ENCODE peak calls at places on chromosome 10, in five cellular contexts. U, Q, R, B and E are unnamed samples.

GRCh38 chr10:44982114-44982460 is 3.5 kb upstream of the DEPP1 start:
- DNase-seq in B (no peak), R (no peak), Q (no peak), U (no peak), E (no peak)

GRCh38 chr10:69375307-69376151 is 41.2 kb downstream of the TACR2 start:
- DNase-seq in B (no peak), U (peak), Q (no peak), R (peak), E (peak)

GRCh38 chr10:72097448-72098300 is 9.3 kb upstream of the SPOCK2 start:
- DNase-seq in R (no peak), U (no peak), B (peak), Q (peak), E (no peak)

GRCh38 chr10:112250555-112250954 is 32.6 kb upstream of the TECTB start:
- DNase-seq in B (peak), Q (peak), R (no peak), U (no peak), E (no peak)

GRCh38 chr10:102040305-102040704 is 15.7 kb downstream of the ARMH3 start:
- DNase-seq in R (no peak), B (peak), Q (peak), U (no peak), E (no peak)

GRCh38 chr10:53624722-53625121 is 852.1 kb upstream of the MBL2 start:
- DNase-seq in U (no peak), Q (no peak), B (no peak), R (no peak), E (no peak)

GRCh38 chr10:124278356-124278755 is 140.4 kb downstream of the OAT start:
- DNase-seq in R (no peak), Q (no peak), U (no peak), B (no peak), E (no peak)

GRCh38 chr10:86368987-86369386 is 2.4 kb upstream of the GRID1 start:
- DNase-seq in B (no peak), U (no peak), Q (no peak), R (no peak), E (peak)

GRCh38 chr10:47379445-47379785 is 4.7 kb downstream of the ZNF488 start:
- DNase-seq in R (no peak), B (no peak), U (no peak), Q (no peak), E (no peak)

GRCh38 chr10:122044045-122044661 is 55.2 kb downstream of the TACC2 start:
- DNase-seq in R (no peak), U (peak), B (no peak), Q (peak), E (no peak)

GRCh38 chr10:69057261-69057950 is 30.5 kb upstream of the SRGN start:
- DNase-seq in Q (no peak), B (no peak), R (no peak), U (no peak), E (peak)

GRCh38 chr10:33336606-33337334 is 2.3 kb upstream of the NRP1 start:
- DNase-seq in R (no peak), B (no peak), Q (no peak), U (peak), E (peak)

GRCh38 chr10:121310151-121310711 is 288.0 kb downstream of the FGFR2 start:
- DNase-seq in Q (no peak), R (no peak), B (no peak), U (peak), E (no peak)

GRCh38 chr10:11440250-11441150 is 170.9 kb downstream of the USP6NL start:
- DNase-seq in Q (no peak), B (no peak), R (no peak), U (no peak), E (peak)

GRCh38 chr10:51156913-51157312 is 82.6 kb downstream of the PRKG1 start:
- DNase-seq in R (no peak), B (no peak), Q (peak), U (no peak), E (no peak)

GRCh38 chr10:95789928-95790327 is 34.0 kb downstream of the ENTPD1 start:
- DNase-seq in R (no peak), U (no peak), B (peak), Q (no peak), E (no peak)

GRCh38 chr10:48253970-48254657 is 20.4 kb downstream of the FRMPD2 start:
- DNase-seq in Q (no peak), B (peak), U (no peak), R (no peak), E (no peak)

GRCh38 chr10:97578171-97578844 is 5.7 kb downstream of the ANKRD2 start:
- DNase-seq in U (no peak), Q (no peak), B (no peak), R (no peak), E (no peak)

GRCh38 chr10:28560617-28561016 is 27.7 kb downstream of the WAC start:
- DNase-seq in Q (no peak), B (no peak), R (no peak), U (no peak), E (no peak)

GRCh38 chr10:125006188-125006680 is 64.3 kb downstream of the ZRANB1 start:
- DNase-seq in B (no peak), U (no peak), Q (peak), R (no peak), E (no peak)

GRCh38 chr10:48237225-48237855 is 37.2 kb downstream of the FRMPD2 start:
- DNase-seq in R (no peak), Q (no peak), U (no peak), B (no peak), E (peak)

GRCh38 chr10:83545901-83546391 is 593.4 kb upstream of the GHITM start:
- DNase-seq in B (no peak), R (no peak), Q (no peak), U (peak), E (no peak)

GRCh38 chr10:34731885-34732701 is 83.0 kb downstream of the PARD3 start:
- DNase-seq in U (no peak), R (no peak), Q (peak), B (peak), E (no peak)

GRCh38 chr10:101080933-101081546 is 19.3 kb downstream of the KAZALD1 start:
- DNase-seq in U (peak), R (no peak), B (peak), Q (peak), E (peak)

GRCh38 chr10:24209421-24209770 is 458 bp downstream of the KIAA1217 start:
- DNase-seq in B (peak), U (no peak), R (no peak), Q (peak), E (no peak)

GRCh38 chr10:24207781-24208611 is 942 bp upstream of the KIAA1217 start:
- DNase-seq in R (no peak), U (peak), B (peak), Q (no peak), E (no peak)

GRCh38 chr10:24206926-24207701 is 1.8 kb upstream of the KIAA1217 start:
- DNase-seq in B (no peak), R (no peak), Q (no peak), U (no peak), E (no peak)

GRCh38 chr10:24209946-24210491 is 1.1 kb downstream of the KIAA1217 start:
- DNase-seq in B (peak), U (no peak), Q (peak), R (no peak), E (no peak)

DNA sequence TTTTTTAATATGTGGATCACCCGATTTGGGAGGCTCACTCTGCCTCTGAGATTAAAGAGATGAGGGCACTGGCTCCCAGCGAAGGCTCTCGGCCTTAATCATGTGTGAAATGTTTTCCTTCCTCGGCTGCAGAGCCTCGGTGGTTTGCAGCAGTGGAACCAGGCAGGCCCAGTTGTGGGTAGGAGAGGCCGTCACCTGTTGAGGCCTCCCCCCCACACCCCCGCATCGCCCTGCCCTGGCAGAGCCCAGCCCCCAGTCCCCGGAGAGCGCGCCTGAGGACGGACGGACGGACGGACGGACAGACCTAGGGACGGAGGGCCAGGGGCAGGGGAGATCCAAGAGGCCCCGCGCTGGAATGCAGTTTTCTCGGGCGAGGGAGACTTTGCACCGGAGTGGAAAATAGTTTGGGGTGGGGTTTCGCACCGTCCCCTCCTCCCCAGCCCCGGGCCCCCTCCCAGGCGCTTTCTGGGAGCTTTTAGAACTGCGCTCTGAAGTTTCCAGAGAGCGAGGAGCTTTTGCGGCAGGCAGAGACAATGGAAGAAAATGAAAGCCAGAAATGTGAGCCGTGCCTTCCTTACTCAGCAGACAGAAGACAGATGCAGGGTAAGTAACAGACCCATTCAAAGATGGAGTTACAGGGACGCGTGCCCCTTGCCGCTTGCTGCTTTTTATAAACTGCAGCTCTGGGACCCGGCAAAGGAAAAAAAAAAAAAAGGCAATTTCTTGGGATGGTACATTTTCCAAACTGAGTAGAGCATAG is at the start of gene KIAA1217:
- DNase-seq in R (no peak), Q (peak), U (peak), B (peak), E (peak)
- H4K91ac ChIP-seq in R (peak), Q (no peak), U (no peak), B (no peak), E (no peak)

DNA sequence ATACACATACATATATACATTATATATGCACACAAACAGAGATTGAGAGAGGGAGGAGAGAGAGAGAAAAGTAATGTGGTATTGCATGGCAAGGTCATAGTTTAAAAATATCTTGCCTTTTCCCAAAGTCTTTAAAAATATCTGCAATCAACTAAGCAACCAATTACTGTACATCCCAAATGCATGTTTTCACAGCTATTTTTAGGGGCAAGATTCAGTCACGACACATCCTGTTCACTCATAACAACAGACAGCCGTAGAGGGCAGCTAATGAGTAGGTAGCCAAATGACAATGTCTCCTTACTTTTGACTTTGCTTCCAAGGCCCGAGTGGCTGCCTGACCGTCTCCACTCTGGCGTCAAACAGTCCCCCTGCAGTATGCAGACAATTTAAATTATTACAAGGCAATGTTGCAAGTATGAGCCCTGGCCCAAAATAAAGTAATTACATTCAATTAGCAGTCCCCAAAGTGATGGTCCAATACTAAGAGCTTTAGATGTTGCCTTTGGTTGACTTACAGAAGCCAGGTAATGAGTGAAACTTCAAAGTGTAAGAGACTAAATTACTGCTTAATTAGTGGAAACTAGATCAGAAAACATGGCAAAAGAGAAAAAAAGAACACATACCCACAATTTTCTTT is 162.9 kb downstream of the MBL2 start:
- DNase-seq in B (no peak), R (no peak), Q (no peak), U (no peak), E (no peak)
- H3K4me2 ChIP-seq in B (no peak), R (no peak), Q (no peak), U (no peak), E (no peak)

GRCh38 chr10:133277277-133277992 is 767 bp upstream of the ADAM8 start:
- DNase-seq in B (no peak), R (no peak), U (no peak), Q (no peak), E (no peak)
- H4K91ac ChIP-seq in B (peak), R (no peak), U (no peak), Q (no peak), E (no peak)

GRCh38 chr10:118768041-118768933 is 13.5 kb upstream of the CACUL1 start:
- DNase-seq in B (no peak), U (no peak), R (no peak), Q (no peak), E (no peak)
- H3K4me2 ChIP-seq in B (no peak), U (no peak), R (no peak), Q (no peak), E (no peak)

GRCh38 chr10:128210215-128211063 is 84.2 kb upstream of the MKI67 start:
- DNase-seq in U (peak), B (peak), Q (no peak), R (no peak), E (peak)
- H4K91ac ChIP-seq in U (no peak), B (peak), Q (no peak), R (no peak), E (no peak)

DNA sequence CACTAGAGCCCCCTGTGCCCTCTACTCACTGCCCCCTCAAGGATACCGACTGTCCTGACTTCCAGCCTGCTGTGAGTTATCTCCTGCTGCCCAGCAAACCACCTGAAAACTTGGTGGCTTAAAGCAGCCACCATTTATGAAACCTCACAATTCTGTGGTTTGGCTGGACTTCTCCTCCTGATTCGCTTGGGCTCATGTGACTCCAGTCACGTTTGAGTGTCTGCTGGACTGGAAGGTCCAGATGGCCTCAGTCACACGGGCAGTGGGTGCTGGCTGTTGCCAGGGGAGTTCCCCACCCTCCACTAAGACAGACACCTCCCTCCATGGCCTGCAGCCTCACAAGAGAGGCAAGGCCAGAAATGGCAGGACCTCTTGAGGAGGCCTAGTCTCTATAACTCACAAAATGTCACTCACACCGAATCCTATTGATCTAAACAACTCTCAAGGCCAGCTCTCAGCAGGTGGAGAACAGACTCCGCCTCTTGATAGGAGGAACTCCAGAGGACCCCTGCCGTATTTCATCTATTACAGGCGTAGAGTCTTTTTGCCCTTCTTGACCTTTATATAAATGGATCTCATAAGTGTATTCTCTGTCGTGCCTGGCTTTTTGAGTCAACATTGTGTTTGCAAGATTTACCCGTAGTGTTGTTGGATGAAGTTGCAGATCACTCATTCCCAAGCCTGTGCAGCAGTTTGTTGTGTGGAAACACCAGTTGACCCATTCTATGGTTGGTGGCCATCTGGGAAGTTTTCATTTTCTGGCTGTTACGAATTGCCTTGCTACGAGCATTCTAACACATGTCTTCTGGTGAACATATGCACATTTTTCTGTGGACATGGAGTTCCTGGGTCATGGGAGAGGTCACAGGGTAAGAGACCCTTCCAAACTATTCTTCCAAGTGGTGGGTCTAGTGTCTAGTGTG is 48.3 kb downstream of the ZMIZ1 start:
- DNase-seq in R (no peak), B (peak), U (no peak), Q (peak), E (no peak)
- H3K4me2 ChIP-seq in R (no peak), B (no peak), U (no peak), Q (no peak), E (no peak)

DNA sequence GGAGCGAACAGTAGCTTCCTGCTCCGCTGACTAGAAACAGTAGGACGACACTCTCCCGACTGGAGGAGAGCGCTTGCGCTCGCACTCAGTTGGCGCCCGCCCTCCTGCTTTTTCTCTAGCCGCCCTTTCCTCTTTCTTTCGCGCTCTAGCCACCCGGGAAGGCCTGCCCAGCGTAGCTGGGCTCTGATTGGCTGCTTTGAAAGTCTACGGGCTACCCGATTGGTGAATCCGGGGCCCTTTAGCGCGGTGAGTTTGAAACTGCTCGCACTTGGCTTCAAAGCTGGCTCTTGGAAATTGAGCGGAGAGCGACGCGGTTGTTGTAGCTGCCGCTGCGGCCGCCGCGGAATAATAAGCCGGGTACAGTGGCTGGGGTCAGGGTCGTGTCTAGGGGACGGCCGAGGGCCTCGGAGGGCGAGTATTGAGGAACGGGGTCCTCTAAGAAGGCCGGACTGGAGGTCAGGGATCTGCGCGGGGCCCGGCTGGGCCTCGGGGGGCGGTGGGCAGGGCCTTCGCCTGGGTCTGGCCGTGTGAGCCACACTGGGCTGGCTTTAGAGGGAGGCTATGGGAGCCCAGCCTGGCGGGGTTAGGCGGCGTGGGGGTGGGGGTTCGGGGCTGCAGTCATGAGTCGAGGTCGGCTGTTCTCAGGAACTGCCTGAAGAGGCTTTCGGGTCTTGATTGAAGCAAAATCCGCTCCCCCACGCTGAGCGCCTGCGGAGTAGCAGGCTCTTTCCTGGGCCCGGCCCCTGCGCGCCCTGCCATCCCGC is at the start of gene CDK1:
- DNase-seq in Q (peak), U (peak), B (peak), R (peak), E (peak)
- H4K91ac ChIP-seq in Q (no peak), U (no peak), B (no peak), R (peak), E (no peak)